ENCODE peak calls at places on chromosomes 1 and 21, in eight cellular contexts. H, A, S, Z, G, D, P and L are unnamed samples.
A peak's percentile ranks its signal among the peaks of the same experiment; 100 is the strongest.

GRCh38 chr1:201711101-201711597 is 117.8 kb upstream of the IPO9 start:
- DNase-seq in H (no peak), A (no peak), S (no peak), Z (no peak), G (no peak), D (no peak), P (no peak), L (no peak)

GRCh38 chr1:206687915-206688442 is 3.3 kb downstream of the MAPKAPK2 start:
- DNase-seq in H (no peak), A (no peak), S (no peak), Z (no peak), G (no peak), D (no peak), P (no peak), L (peak; percentile 10)

GRCh38 chr1:77888071-77888428 is 374 bp upstream of the NEXN start:
- DNase-seq in H (peak; percentile 25), A (no peak), S (no peak), Z (no peak), G (peak; percentile 53), D (no peak), P (peak; percentile 25), L (no peak)

GRCh38 chr1:58592521-58593134 is 15.6 kb upstream of the TACSTD2 start:
- DNase-seq in H (peak; percentile 85), A (no peak), S (peak; percentile 52), Z (no peak), G (peak; percentile 65), D (peak; percentile 42), P (peak; percentile 76), L (no peak)

GRCh38 chr1:244318512-244318911 is 133.2 kb downstream of the ADSS2 start:
- DNase-seq in H (no peak), A (no peak), S (no peak), Z (no peak), G (no peak), D (no peak), P (no peak), L (no peak)

GRCh38 chr21:14303731-14304488 is 79.0 kb downstream of the HSPA13 start:
- DNase-seq in H (peak; percentile 43), A (no peak), S (no peak), Z (no peak), G (no peak), D (no peak), P (no peak), L (no peak)

GRCh38 chr1:211928993-211929637 is 98.6 kb upstream of the LPGAT1 start:
- DNase-seq in H (peak; percentile 77), A (no peak), S (no peak), Z (no peak), G (no peak), D (no peak), P (peak; percentile 75), L (no peak)

GRCh38 chr1:155022927-155023236 is 10.7 kb downstream of the DCST2 start:
- DNase-seq in H (peak; percentile 29), A (no peak), S (peak; percentile 37), Z (no peak), G (no peak), D (no peak), P (no peak), L (no peak)

GRCh38 chr1:47533176-47534039 is 95.6 kb downstream of the FOXD2 start:
- DNase-seq in H (no peak), A (no peak), S (peak; percentile 79), Z (no peak), G (peak; percentile 75), D (peak; percentile 21), P (no peak), L (no peak)

GRCh38 chr1:8496473-8496872 is 178.6 kb downstream of the SLC45A1 start:
- DNase-seq in H (no peak), A (no peak), S (no peak), Z (no peak), G (no peak), D (no peak), P (no peak), L (no peak)

GRCh38 chr1:226061793-226062557 is 541 bp upstream of the H3-3A start:
- DNase-seq in H (peak; percentile 89), A (no peak), S (peak; percentile 85), Z (no peak), G (peak; percentile 33), D (peak; percentile 81), P (peak; percentile 92), L (peak; percentile 78)

GRCh38 chr1:235648954-235649721 is 446 bp downstream of the GNG4 start:
- DNase-seq in H (peak; percentile 38), A (peak; percentile 81), S (peak; percentile 35), Z (no peak), G (peak; percentile 54), D (peak; percentile 67), P (peak; percentile 75), L (peak; percentile 40)

GRCh38 chr1:71080178-71080781 is 555 bp downstream of the ZRANB2 start:
- DNase-seq in H (no peak), A (peak; percentile 4), S (no peak), Z (no peak), G (no peak), D (no peak), P (no peak), L (no peak)

GRCh38 chr1:100719490-100719889 is at the start of gene VCAM1:
- DNase-seq in H (no peak), A (peak; percentile 33), S (peak; percentile 17), Z (no peak), G (peak; percentile 41), D (peak; percentile 28), P (no peak), L (no peak)

GRCh38 chr1:207282496-207283380 is 38.7 kb upstream of the CD55 start:
- DNase-seq in H (peak; percentile 64), A (no peak), S (no peak), Z (no peak), G (no peak), D (no peak), P (peak; percentile 61), L (no peak)

GRCh38 chr1:117268926-117269378 is 58.2 kb upstream of the VTCN1 start:
- DNase-seq in H (peak; percentile 74), A (no peak), S (no peak), Z (no peak), G (no peak), D (no peak), P (peak; percentile 50), L (no peak)

GRCh38 chr21:25396135-25396711 is 211.1 kb downstream of the MRPL39 start:
- DNase-seq in H (no peak), A (peak; percentile 59), S (no peak), Z (no peak), G (no peak), D (no peak), P (no peak), L (peak; percentile 33)

GRCh38 chr21:38770660-38771059 is 35.1 kb upstream of the ETS2 start:
- DNase-seq in H (no peak), A (no peak), S (no peak), Z (no peak), G (no peak), D (no peak), P (no peak), L (no peak)

GRCh38 chr1:9231648-9232332 is 2.8 kb upstream of the H6PD start:
- DNase-seq in H (peak; percentile 37), A (no peak), S (no peak), Z (no peak), G (peak; percentile 54), D (no peak), P (no peak), L (no peak)

GRCh38 chr1:209633335-209633997 is 18.8 kb downstream of the LAMB3 start:
- DNase-seq in H (peak; percentile 40), A (peak; percentile 39), S (no peak), Z (no peak), G (no peak), D (no peak), P (no peak), L (no peak)

GRCh38 chr1:4694492-4694891 is 40.1 kb downstream of the AJAP1 start:
- DNase-seq in H (no peak), A (no peak), S (no peak), Z (no peak), G (no peak), D (no peak), P (no peak), L (no peak)
- TF ChIP-seq CTCF in H (no peak), A (no peak), S (no peak), Z (no peak), G (peak; percentile 25), D (no peak), P (no peak), L (no peak)

GRCh38 chr1:161506336-161507223 is 1.3 kb downstream of the FCGR2A start:
- DNase-seq in H (no peak), A (no peak), S (no peak), Z (no peak), G (peak; percentile 12), D (no peak), P (no peak), L (no peak)
- TF ChIP-seq CTCF in H (no peak), A (no peak), S (no peak), Z (no peak), G (no peak), D (no peak), P (no peak), L (no peak)

DNA sequence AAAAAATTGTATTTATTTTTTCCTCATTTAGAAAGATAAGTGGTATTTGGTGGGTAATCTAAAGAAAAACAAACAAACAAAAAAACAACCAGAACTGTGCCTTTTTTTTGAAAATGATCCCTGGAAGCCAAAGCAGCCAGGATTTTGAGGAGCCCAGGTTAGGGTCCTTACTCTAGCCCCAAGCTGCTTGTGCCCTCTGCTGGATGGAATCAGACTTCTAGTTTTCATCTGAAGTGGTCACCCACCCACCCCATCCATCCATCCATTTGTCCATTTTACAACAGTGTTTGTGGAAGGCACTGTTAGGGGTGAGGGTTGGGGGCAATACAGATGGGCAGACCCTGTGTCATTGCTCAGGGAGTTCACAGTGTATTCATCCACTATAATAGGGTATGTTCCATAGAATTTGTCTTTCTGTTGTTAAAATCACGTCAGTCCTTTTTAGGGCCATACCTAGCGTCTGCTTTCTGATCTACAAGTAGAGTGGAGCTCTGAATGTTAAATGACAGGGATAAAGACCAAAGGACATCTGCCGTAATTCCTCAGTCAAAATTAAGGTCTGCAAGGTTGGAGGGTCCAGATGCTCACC is 3.0 kb downstream of the LRRC42 start:
- DNase-seq in H (peak; percentile 72), A (peak; percentile 38), S (no peak), Z (no peak), G (no peak), D (peak; percentile 53), P (peak; percentile 44), L (no peak)
- TF ChIP-seq CTCF in H (peak; percentile 85), A (peak; percentile 28), S (peak; percentile 53), Z (peak; percentile 81), G (peak; percentile 82), D (no peak), P (peak; percentile 47), L (no peak)

GRCh38 chr1:230794431-230794830 is 47.2 kb downstream of the CAPN9 start:
- DNase-seq in H (peak; percentile 34), A (no peak), S (no peak), Z (no peak), G (no peak), D (no peak), P (no peak), L (no peak)

GRCh38 chr1:230793463-230793745 is 46.2 kb downstream of the CAPN9 start:
- DNase-seq in H (no peak), A (no peak), S (no peak), Z (no peak), G (no peak), D (no peak), P (no peak), L (no peak)

GRCh38 chr1:230794871-230795645 is 47.9 kb downstream of the CAPN9 start:
- DNase-seq in H (no peak), A (no peak), S (no peak), Z (no peak), G (no peak), D (no peak), P (no peak), L (no peak)

GRCh38 chr1:230791986-230792564 is 44.9 kb downstream of the CAPN9 start:
- DNase-seq in H (no peak), A (no peak), S (no peak), Z (no peak), G (no peak), D (no peak), P (no peak), L (no peak)

GRCh38 chr1:230792691-230793462 is 45.7 kb downstream of the CAPN9 start:
- DNase-seq in H (peak; percentile 50), A (no peak), S (no peak), Z (no peak), G (no peak), D (no peak), P (no peak), L (no peak)
- TF ChIP-seq CTCF in H (peak; percentile 67), A (no peak), S (no peak), Z (peak; percentile 51), G (peak; percentile 24), D (no peak), P (no peak), L (no peak)